ENCODE peak calls at places on chromosomes 16 and 17, in ten cellular contexts. W is neuronal stem cell, S is neural progenitor cell, U is IMR-90, M is MM.1S, B is mammary epithelial cell, X is Karpas-422, Y is NT2/D1, H is kidney, L is H1. G is an unnamed sample.
A peak's percentile ranks its signal among the peaks of the same experiment; 100 is the strongest.

GRCh38 chr16:84141143-84141670 is 3.8 kb downstream of the HSDL1 start:
- DNase-seq in W (no peak), S (no peak), U (no peak), M (no peak), B (no peak), X (peak; percentile 83), Y (no peak), H (no peak), L (no peak), G (no peak)

GRCh38 chr16:29765167-29766032 is 12.7 kb upstream of the ZG16 start:
- DNase-seq in W (no peak), S (no peak), U (no peak), M (no peak), B (no peak), X (no peak), Y (no peak), H (no peak), L (no peak), G (no peak)

GRCh38 chr17:77363821-77364361 is 223.1 kb downstream of the SEC14L1 start:
- DNase-seq in W (no peak), S (no peak), U (peak; percentile 58), M (no peak), B (no peak), X (no peak), Y (no peak), H (peak; percentile 90), L (no peak), G (peak; percentile 41)

GRCh38 chr17:40901981-40902862 is 17.2 kb upstream of the KRT20 start:
- DNase-seq in W (no peak), S (no peak), U (peak; percentile 71), M (no peak), B (peak; percentile 96), X (no peak), Y (no peak), H (no peak), L (no peak), G (peak; percentile 45)

GRCh38 chr16:6190756-6191155 is 1093.2 kb upstream of the EEF2KMT start:
- DNase-seq in W (no peak), S (no peak), U (no peak), M (no peak), B (no peak), X (no peak), Y (no peak), H (no peak), L (no peak), G (no peak)

GRCh38 chr16:4056161-4057105 is 59.8 kb downstream of the ADCY9 start:
- DNase-seq in W (no peak), S (no peak), U (no peak), M (no peak), B (no peak), X (no peak), Y (no peak), H (no peak), L (no peak), G (no peak)

GRCh38 chr16:26863971-26864370 is 202.8 kb upstream of the C16orf82 start:
- DNase-seq in W (no peak), S (no peak), U (no peak), M (no peak), B (no peak), X (no peak), Y (no peak), H (no peak), L (no peak), G (no peak)

GRCh38 chr16:81444448-81445121 is at the start of gene CMIP:
- DNase-seq in W (peak; percentile 73), S (peak; percentile 93), U (peak; percentile 72), M (peak; percentile 76), B (peak; percentile 74), X (peak; percentile 90), Y (peak; percentile 65), H (peak; percentile 96), L (peak; percentile 90), G (peak; percentile 95)

GRCh38 chr17:29074488-29074887 is 31.5 kb downstream of the PIPOX start:
- DNase-seq in W (no peak), S (no peak), U (no peak), M (no peak), B (no peak), X (no peak), Y (no peak), H (no peak), L (no peak), G (no peak)

DNA sequence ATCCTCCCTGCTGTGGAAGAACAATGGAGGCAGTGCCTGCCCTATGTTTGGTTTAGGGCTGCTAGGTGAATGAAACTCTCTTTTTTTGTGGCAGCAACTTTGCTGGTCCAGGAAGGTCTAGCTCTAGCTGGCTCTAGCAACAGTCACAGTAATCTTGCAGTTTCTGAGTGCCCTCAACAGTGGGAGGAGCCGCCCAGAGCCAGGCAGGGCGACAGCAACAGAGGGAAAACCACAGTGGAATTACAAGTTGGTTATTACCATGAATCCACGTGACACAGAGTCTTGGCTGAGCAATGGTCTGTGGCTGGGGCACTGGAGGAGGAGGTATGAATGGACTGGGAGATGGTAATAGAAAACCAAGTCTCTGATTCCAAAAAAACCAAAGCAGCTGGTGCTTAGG is 10.3 kb downstream of the HSPB9 start:
- DNase-seq in W (no peak), S (no peak), U (peak; percentile 81), M (peak; percentile 66), B (peak; percentile 83), X (no peak), Y (no peak), H (peak; percentile 91), L (no peak), G (peak; percentile 68)
- H3K9ac ChIP-seq in W (peak overlapping the region; percentile 1), S (no peak overlapping the region), U (no peak overlapping the region), M (no peak overlapping the region), B (no peak overlapping the region), X (peak overlapping the region; percentile 53), Y (no peak overlapping the region), H (peak overlapping the region; percentile 43), L (no peak overlapping the region), G (no peak overlapping the region)

DNA sequence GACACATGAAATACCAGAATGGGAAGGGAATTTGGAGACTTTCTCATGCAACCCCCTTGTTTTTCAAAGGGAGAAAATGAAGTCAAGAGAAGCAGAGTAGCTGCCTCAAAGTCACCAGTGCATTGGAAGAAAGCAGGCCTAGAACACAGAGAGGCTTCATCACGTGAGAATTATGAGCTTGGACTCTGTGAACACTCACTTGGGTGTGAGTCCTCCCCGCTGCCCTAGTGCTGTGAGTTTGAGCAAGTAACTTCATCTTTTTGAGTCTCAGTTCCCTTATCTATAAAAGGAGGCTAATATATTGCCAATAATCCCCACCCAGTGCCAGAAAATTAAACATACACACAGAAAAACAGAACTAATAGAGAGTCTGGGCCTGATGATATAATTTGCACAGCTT is 315.8 kb downstream of the XYLT1 start:
- DNase-seq in W (no peak), S (no peak), U (no peak), M (no peak), B (no peak), X (no peak), Y (no peak), H (no peak), L (no peak), G (no peak)
- H3K36me3 ChIP-seq in W (no peaks in the 10 kb centered on the region), S (no peaks in the 10 kb centered on the region), U (no peaks in the 10 kb centered on the region), M (no peaks in the 10 kb centered on the region), B (no peaks in the 10 kb centered on the region), X (no peaks in the 10 kb centered on the region), Y (no peaks in the 10 kb centered on the region), H (no peaks in the 10 kb centered on the region), L (no peaks in the 10 kb centered on the region), G (peaks cover 27% of the 10 kb centered on the region)

GRCh38 chr16:85651822-85652430 is 36.8 kb downstream of the GINS2 start:
- DNase-seq in W (no peak), S (no peak), U (no peak), M (no peak), B (no peak), X (no peak), Y (no peak), H (peak; percentile 85), L (no peak), G (peak; percentile 19)
- H3K9ac ChIP-seq in W (peak overlapping the region; percentile 44), S (no peak overlapping the region), U (no peak overlapping the region), M (no peak overlapping the region), B (no peak overlapping the region), X (no peak overlapping the region), Y (peak overlapping the region; percentile 32), H (no peak overlapping the region), L (no peak overlapping the region), G (no peak overlapping the region)

GRCh38 chr17:5370411-5370810 is 49.1 kb downstream of the NUP88 start:
- DNase-seq in W (no peak), S (no peak), U (no peak), M (no peak), B (no peak), X (no peak), Y (no peak), H (no peak), L (no peak), G (no peak)
- H3K36me3 ChIP-seq in W (peaks cover 12% of the 10 kb centered on the region), S (peaks cover 6% of the 10 kb centered on the region), U (peaks cover 29% of the 10 kb centered on the region), M (no peaks in the 10 kb centered on the region), B (peaks cover 16% of the 10 kb centered on the region), X (peaks cover 37% of the 10 kb centered on the region), Y (peaks cover 35% of the 10 kb centered on the region), H (peaks cover 28% of the 10 kb centered on the region), L (peaks cover 29% of the 10 kb centered on the region), G (peaks cover 82% of the 10 kb centered on the region)

GRCh38 chr16:15608398-15609285 is 34.3 kb downstream of the MARF1 start:
- DNase-seq in W (no peak), S (no peak), U (peak; percentile 60), M (no peak), B (no peak), X (no peak), Y (no peak), H (no peak), L (no peak), G (peak; percentile 54)

GRCh38 chr16:15605869-15606520 is 37.0 kb downstream of the MARF1 start:
- DNase-seq in W (no peak), S (no peak), U (no peak), M (no peak), B (no peak), X (no peak), Y (no peak), H (no peak), L (no peak), G (no peak)

GRCh38 chr16:15606521-15607220 is 36.3 kb downstream of the MARF1 start:
- DNase-seq in W (no peak), S (no peak), U (no peak), M (no peak), B (no peak), X (no peak), Y (no peak), H (no peak), L (no peak), G (no peak)

GRCh38 chr16:15609286-15609649 is 33.7 kb downstream of the MARF1 start:
- DNase-seq in W (no peak), S (no peak), U (no peak), M (no peak), B (no peak), X (no peak), Y (no peak), H (no peak), L (no peak), G (no peak)

GRCh38 chr16:15607700-15608396 is 35.1 kb downstream of the MARF1 start:
- DNase-seq in W (no peak), S (no peak), U (peak; percentile 82), M (no peak), B (peak; percentile 6), X (no peak), Y (no peak), H (no peak), L (no peak), G (no peak)
- H3K9ac ChIP-seq in W (no peak overlapping the region), S (no peak overlapping the region), U (no peak overlapping the region), M (no peak overlapping the region), B (no peak overlapping the region), X (no peak overlapping the region), Y (no peak overlapping the region), H (no peak overlapping the region), L (no peak overlapping the region), G (no peak overlapping the region)

G was measured in adipocyte.